ENCODE peak calls at places on chromosomes 6 and 20, in four cellular contexts. One of them, this sample, is unnamed.
A peak's percentile ranks its signal among the peaks of the same experiment; 100 is the strongest.

GRCh38 chr6:113873043-113873667 is 16.0 kb downstream of the MARCKS start:
- DNase-seq in A549: peak; percentile 67
- DNase-seq in transverse colon: peak; percentile 88
- DNase-seq in lower lobe of right lung: peak; percentile 66
- DNase-seq in this sample: no peak

GRCh38 chr6:70396796-70397729 is 16.2 kb upstream of the FAM135A start:
- DNase-seq in transverse colon: no peak
- DNase-seq in lower lobe of right lung: no peak
- DNase-seq in A549: no peak
- DNase-seq in this sample: no peak

GRCh38 chr6:71250050-71250689 is 38.4 kb upstream of the OGFRL1 start:
- DNase-seq in transverse colon: no peak
- DNase-seq in lower lobe of right lung: no peak
- DNase-seq in A549: peak; percentile 16
- DNase-seq in this sample: no peak

GRCh38 chr6:83592770-83593394 is 80.5 kb downstream of the PRSS35 start:
- DNase-seq in A549: peak; percentile 52
- DNase-seq in transverse colon: no peak
- DNase-seq in lower lobe of right lung: no peak
- DNase-seq in this sample: no peak

GRCh38 chr6:149979293-149979692 is 15.6 kb downstream of the ULBP1 start:
- DNase-seq in transverse colon: no peak
- DNase-seq in A549: no peak
- DNase-seq in lower lobe of right lung: no peak
- DNase-seq in this sample: no peak

GRCh38 chr6:163183791-163184190 is 230.7 kb upstream of the QKI start:
- DNase-seq in lower lobe of right lung: no peak
- DNase-seq in A549: no peak
- DNase-seq in transverse colon: no peak
- DNase-seq in this sample: no peak

GRCh38 chr6:127464161-127464880 is 5.1 kb upstream of the KIAA0408 start:
- DNase-seq in lower lobe of right lung: no peak
- DNase-seq in transverse colon: no peak
- DNase-seq in A549: no peak
- DNase-seq in this sample: no peak

GRCh38 chr6:161481786-161482516 is 208.1 kb upstream of the AGPAT4 start:
- DNase-seq in transverse colon: no peak
- DNase-seq in A549: no peak
- DNase-seq in lower lobe of right lung: no peak
- DNase-seq in this sample: no peak

GRCh38 chr6:3646616-3647362 is 104.7 kb downstream of the PXDC1 start:
- DNase-seq in lower lobe of right lung: no peak
- DNase-seq in transverse colon: no peak
- DNase-seq in A549: no peak
- DNase-seq in this sample: no peak

GRCh38 chr6:113363866-113364265 is 493.3 kb upstream of the MARCKS start:
- DNase-seq in transverse colon: no peak
- DNase-seq in A549: no peak
- DNase-seq in lower lobe of right lung: no peak
- DNase-seq in this sample: no peak

GRCh38 chr20:23019403-23019802 is 15.7 kb upstream of the SSTR4 start:
- DNase-seq in transverse colon: no peak
- DNase-seq in lower lobe of right lung: no peak
- DNase-seq in A549: peak; percentile 23
- DNase-seq in this sample: no peak

GRCh38 chr6:2949121-2949520 is 22.2 kb downstream of the SERPINB6 start:
- DNase-seq in lower lobe of right lung: no peak
- DNase-seq in transverse colon: no peak
- DNase-seq in A549: no peak
- DNase-seq in this sample: no peak

GRCh38 chr6:156868385-156868784 is 91.2 kb downstream of the ARID1B start:
- DNase-seq in A549: no peak
- DNase-seq in transverse colon: no peak
- DNase-seq in lower lobe of right lung: no peak
- DNase-seq in this sample: no peak

GRCh38 chr6:99036672-99037071 is 88.9 kb upstream of the FBXL4 start:
- DNase-seq in lower lobe of right lung: no peak
- DNase-seq in A549: no peak
- DNase-seq in transverse colon: no peak
- DNase-seq in this sample: no peak

GRCh38 chr6:31660998-31661866 is 654 bp upstream of the C6orf47 start:
- DNase-seq in lower lobe of right lung: no peak
- DNase-seq in A549: no peak
- DNase-seq in transverse colon: no peak
- DNase-seq in this sample: no peak

GRCh38 chr6:166143011-166143410 is 24.6 kb downstream of the TBXT start:
- DNase-seq in transverse colon: no peak
- DNase-seq in lower lobe of right lung: no peak
- DNase-seq in A549: no peak
- DNase-seq in this sample: no peak

GRCh38 chr6:133707456-133707855 is 181.5 kb upstream of the TCF21 start:
- DNase-seq in lower lobe of right lung: no peak
- DNase-seq in transverse colon: no peak
- DNase-seq in A549: no peak
- DNase-seq in this sample: no peak

GRCh38 chr6:137873273-137873762 is 6.3 kb downstream of the TNFAIP3 start:
- DNase-seq in lower lobe of right lung: peak; percentile 76
- DNase-seq in transverse colon: peak; percentile 86
- DNase-seq in A549: peak; percentile 82
- DNase-seq in this sample: no peak

GRCh38 chr6:163333038-163333437 is 81.5 kb upstream of the QKI start:
- DNase-seq in A549: no peak
- DNase-seq in transverse colon: no peak
- DNase-seq in lower lobe of right lung: no peak
- DNase-seq in this sample: no peak

GRCh38 chr20:45545754-45546453 is 1.3 kb downstream of the EPPIN start:
- DNase-seq in lower lobe of right lung: no peak
- DNase-seq in transverse colon: no peak
- DNase-seq in A549: peak; percentile 26
- DNase-seq in this sample: no peak

GRCh38 chr6:136077834-136078576 is 172.1 kb downstream of the MTFR2 start:
- DNase-seq in A549: no peak
- DNase-seq in transverse colon: no peak
- DNase-seq in lower lobe of right lung: no peak
- DNase-seq in this sample: no peak

GRCh38 chr6:148203970-148204369 is 138.7 kb upstream of the SASH1 start:
- DNase-seq in A549: no peak
- DNase-seq in transverse colon: no peak
- DNase-seq in lower lobe of right lung: no peak
- DNase-seq in this sample: no peak

GRCh38 chr6:11681357-11681756 is 97.2 kb downstream of the ADTRP start:
- DNase-seq in A549: no peak
- DNase-seq in lower lobe of right lung: no peak
- DNase-seq in transverse colon: no peak
- DNase-seq in this sample: no peak

GRCh38 chr20:39468703-39469102 is 506.6 kb downstream of the DHX35 start:
- DNase-seq in transverse colon: no peak
- DNase-seq in A549: no peak
- DNase-seq in lower lobe of right lung: no peak
- DNase-seq in this sample: no peak

GRCh38 chr20:53622247-53623114 is 28.8 kb upstream of the ZNF217 start:
- DNase-seq in lower lobe of right lung: no peak
- DNase-seq in transverse colon: no peak
- DNase-seq in A549: peak; percentile 43
- DNase-seq in this sample: no peak

GRCh38 chr6:63635563-63636515 is at the start of gene PHF3:
- DNase-seq in lower lobe of right lung: peak; percentile 95
- DNase-seq in A549: peak; percentile 90
- DNase-seq in transverse colon: peak; percentile 93
- DNase-seq in this sample: peak; percentile 79
- TF ChIP-seq CTCF in lower lobe of right lung: peak; percentile 27
- TF ChIP-seq CTCF in A549: no peak
- TF ChIP-seq CTCF in transverse colon: no peak
- TF ChIP-seq CTCF in this sample: peak; percentile 13

GRCh38 chr6:143529095-143529494 is 17.6 kb upstream of the FUCA2 start:
- DNase-seq in transverse colon: no peak
- DNase-seq in lower lobe of right lung: no peak
- DNase-seq in A549: peak; percentile 28
- DNase-seq in this sample: no peak
- TF ChIP-seq CTCF in transverse colon: no peak
- TF ChIP-seq CTCF in lower lobe of right lung: no peak
- TF ChIP-seq CTCF in A549: no peak
- TF ChIP-seq CTCF in this sample: peak; percentile 23

GRCh38 chr6:63814459-63814858 is 178.9 kb downstream of the PHF3 start:
- DNase-seq in transverse colon: no peak
- DNase-seq in lower lobe of right lung: no peak
- DNase-seq in A549: no peak
- DNase-seq in this sample: no peak
- TF ChIP-seq CTCF in transverse colon: no peak
- TF ChIP-seq CTCF in lower lobe of right lung: no peak
- TF ChIP-seq CTCF in A549: no peak
- TF ChIP-seq CTCF in this sample: no peak

GRCh38 chr6:10163159-10163962 is 251.5 kb downstream of the TFAP2A start:
- DNase-seq in lower lobe of right lung: no peak
- DNase-seq in A549: no peak
- DNase-seq in transverse colon: no peak
- DNase-seq in this sample: no peak
- TF ChIP-seq CTCF in lower lobe of right lung: no peak
- TF ChIP-seq CTCF in A549: no peak
- TF ChIP-seq CTCF in transverse colon: no peak
- TF ChIP-seq CTCF in this sample: no peak

GRCh38 chr6:17098007-17098406 is 3.8 kb upstream of the STMND1 start:
- DNase-seq in transverse colon: no peak
- DNase-seq in A549: no peak
- DNase-seq in lower lobe of right lung: no peak
- DNase-seq in this sample: no peak

GRCh38 chr6:17091122-17091521 is 10.7 kb upstream of the STMND1 start:
- DNase-seq in A549: no peak
- DNase-seq in transverse colon: no peak
- DNase-seq in lower lobe of right lung: no peak
- DNase-seq in this sample: no peak

GRCh38 chr6:17096076-17096475 is 5.8 kb upstream of the STMND1 start:
- DNase-seq in transverse colon: no peak
- DNase-seq in lower lobe of right lung: no peak
- DNase-seq in A549: no peak
- DNase-seq in this sample: no peak

GRCh38 chr6:17096657-17097056 is 5.2 kb upstream of the STMND1 start:
- DNase-seq in A549: no peak
- DNase-seq in transverse colon: no peak
- DNase-seq in lower lobe of right lung: no peak
- DNase-seq in this sample: no peak

GRCh38 chr6:17093692-17094091 is 8.2 kb upstream of the STMND1 start:
- DNase-seq in A549: no peak
- DNase-seq in transverse colon: no peak
- DNase-seq in lower lobe of right lung: no peak
- DNase-seq in this sample: no peak
- TF ChIP-seq CTCF in A549: peak; percentile 23
- TF ChIP-seq CTCF in transverse colon: no peak
- TF ChIP-seq CTCF in lower lobe of right lung: no peak
- TF ChIP-seq CTCF in this sample: peak; percentile 45

DNA sequence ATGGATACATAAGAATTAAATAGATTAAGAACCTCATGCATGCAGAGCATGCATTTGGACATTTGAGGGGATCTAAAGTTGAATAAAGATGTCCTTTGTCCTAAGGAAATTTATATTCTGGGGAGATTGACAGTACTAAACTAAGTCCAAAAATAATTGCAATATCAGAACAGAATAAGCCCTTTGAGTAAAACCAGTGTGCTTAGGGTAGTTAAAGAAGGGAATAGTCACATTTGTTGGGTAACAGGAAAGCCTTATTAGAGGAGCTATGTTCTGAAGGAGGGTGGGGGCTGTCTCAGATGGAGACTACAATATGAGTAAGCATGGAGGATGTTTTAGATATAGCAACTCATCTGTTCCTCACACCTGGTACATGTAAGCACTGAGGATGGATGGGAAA is 35.8 kb downstream of the CDC5L start:
- DNase-seq in transverse colon: no peak
- DNase-seq in lower lobe of right lung: no peak
- DNase-seq in A549: no peak
- DNase-seq in this sample: no peak
- TF ChIP-seq CTCF in transverse colon: no peak
- TF ChIP-seq CTCF in lower lobe of right lung: no peak
- TF ChIP-seq CTCF in A549: no peak
- TF ChIP-seq CTCF in this sample: no peak

DNA sequence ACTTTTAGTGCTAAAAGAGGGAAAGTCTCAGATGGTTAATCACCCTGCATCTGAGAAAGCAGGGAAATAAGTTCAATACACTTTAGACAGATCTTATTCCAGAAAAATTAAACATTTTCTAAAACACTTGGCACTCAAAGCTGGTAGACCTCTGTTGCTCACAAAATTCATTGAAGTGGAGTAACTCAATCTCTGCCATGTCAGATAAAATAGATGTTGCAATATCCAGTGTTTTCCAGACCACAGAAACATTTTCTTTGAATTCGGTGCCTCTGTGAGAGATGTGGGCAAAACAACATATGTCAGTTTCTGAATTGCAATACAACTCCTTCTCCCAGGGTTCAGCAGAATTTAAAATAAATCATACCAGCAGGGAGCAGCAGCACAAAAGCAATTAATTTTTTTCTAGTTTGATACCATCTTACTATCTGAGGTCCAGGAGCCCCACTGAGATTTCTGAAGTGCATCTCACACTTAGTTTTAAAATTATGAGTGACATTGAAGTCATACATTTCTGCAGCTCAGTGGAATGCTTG is 11.3 kb upstream of the PKHD1 start:
- DNase-seq in transverse colon: no peak
- DNase-seq in A549: no peak
- DNase-seq in lower lobe of right lung: no peak
- DNase-seq in this sample: no peak
- TF ChIP-seq CTCF in transverse colon: peak; percentile 11
- TF ChIP-seq CTCF in A549: no peak
- TF ChIP-seq CTCF in lower lobe of right lung: no peak
- TF ChIP-seq CTCF in this sample: no peak

This sample was measured in neural crest cell.